ENCODE peak calls at places on chromosome 16, in seven cellular contexts. One of them, this sample, is unnamed.

GRCh38 chr16:52435573-52435972 is 111.4 kb downstream of the TOX3 start:
- DNase-seq in esophagus squamous epithelium: no peak
- DNase-seq in ovary: no peak
- DNase-seq in A549: no peak
- DNase-seq in heart left ventricle: no peak
- DNase-seq in lower leg skin: no peak
- DNase-seq in transverse colon: no peak
- DNase-seq in this sample: no peak

GRCh38 chr16:87762071-87762571 is 3.7 kb downstream of the KLHDC4 start:
- DNase-seq in transverse colon: no peak
- DNase-seq in lower leg skin: no peak
- DNase-seq in ovary: no peak
- DNase-seq in esophagus squamous epithelium: no peak
- DNase-seq in heart left ventricle: no peak
- DNase-seq in A549: no peak
- DNase-seq in this sample: no peak

GRCh38 chr16:12971216-12971615 is 69.8 kb downstream of the SHISA9 start:
- DNase-seq in lower leg skin: no peak
- DNase-seq in transverse colon: no peak
- DNase-seq in heart left ventricle: no peak
- DNase-seq in A549: peak
- DNase-seq in ovary: no peak
- DNase-seq in esophagus squamous epithelium: no peak
- DNase-seq in this sample: no peak

GRCh38 chr16:16014329-16015224 is 65.2 kb downstream of the ABCC1 start:
- DNase-seq in esophagus squamous epithelium: no peak
- DNase-seq in transverse colon: peak
- DNase-seq in A549: peak
- DNase-seq in ovary: peak
- DNase-seq in heart left ventricle: peak
- DNase-seq in lower leg skin: no peak
- DNase-seq in this sample: peak

GRCh38 chr16:86894168-86894567 is 315.8 kb downstream of the FOXL1 start:
- DNase-seq in A549: no peak
- DNase-seq in ovary: no peak
- DNase-seq in esophagus squamous epithelium: no peak
- DNase-seq in heart left ventricle: no peak
- DNase-seq in lower leg skin: no peak
- DNase-seq in transverse colon: no peak
- DNase-seq in this sample: no peak

GRCh38 chr16:89729863-89730574 is 8.7 kb downstream of the ZNF276 start:
- DNase-seq in A549: no peak
- DNase-seq in heart left ventricle: no peak
- DNase-seq in ovary: no peak
- DNase-seq in lower leg skin: no peak
- DNase-seq in esophagus squamous epithelium: no peak
- DNase-seq in transverse colon: no peak
- DNase-seq in this sample: no peak

GRCh38 chr16:3762080-3762750 is 44.9 kb upstream of the TRAP1 start:
- DNase-seq in transverse colon: no peak
- DNase-seq in ovary: no peak
- DNase-seq in lower leg skin: peak
- DNase-seq in esophagus squamous epithelium: no peak
- DNase-seq in A549: no peak
- DNase-seq in heart left ventricle: no peak
- DNase-seq in this sample: no peak

GRCh38 chr16:65044861-65045260 is 77.0 kb downstream of the CDH11 start:
- DNase-seq in lower leg skin: no peak
- DNase-seq in ovary: no peak
- DNase-seq in heart left ventricle: no peak
- DNase-seq in transverse colon: no peak
- DNase-seq in A549: no peak
- DNase-seq in esophagus squamous epithelium: no peak
- DNase-seq in this sample: no peak

GRCh38 chr16:69123894-69124293 is 8.5 kb downstream of the CHTF8 start:
- DNase-seq in heart left ventricle: peak
- DNase-seq in ovary: peak
- DNase-seq in A549: peak
- DNase-seq in lower leg skin: peak
- DNase-seq in transverse colon: peak
- DNase-seq in esophagus squamous epithelium: no peak
- DNase-seq in this sample: no peak

GRCh38 chr16:25007284-25007984 is 7.7 kb downstream of the ARHGAP17 start:
- DNase-seq in esophagus squamous epithelium: no peak
- DNase-seq in A549: no peak
- DNase-seq in transverse colon: no peak
- DNase-seq in lower leg skin: no peak
- DNase-seq in heart left ventricle: no peak
- DNase-seq in ovary: no peak
- DNase-seq in this sample: no peak

GRCh38 chr16:72821551-72821950 is 226.4 kb downstream of the ZFHX3 start:
- DNase-seq in ovary: no peak
- DNase-seq in lower leg skin: no peak
- DNase-seq in esophagus squamous epithelium: no peak
- DNase-seq in transverse colon: no peak
- DNase-seq in heart left ventricle: no peak
- DNase-seq in A549: no peak
- DNase-seq in this sample: no peak

GRCh38 chr16:75385507-75386152 is 47.7 kb downstream of the CFDP1 start:
- DNase-seq in heart left ventricle: no peak
- DNase-seq in A549: peak
- DNase-seq in transverse colon: no peak
- DNase-seq in ovary: no peak
- DNase-seq in esophagus squamous epithelium: no peak
- DNase-seq in lower leg skin: no peak
- DNase-seq in this sample: no peak

GRCh38 chr16:48133455-48134226 is 22.2 kb downstream of the ABCC12 start:
- DNase-seq in esophagus squamous epithelium: no peak
- DNase-seq in A549: no peak
- DNase-seq in ovary: no peak
- DNase-seq in heart left ventricle: no peak
- DNase-seq in lower leg skin: no peak
- DNase-seq in transverse colon: no peak
- DNase-seq in this sample: no peak

GRCh38 chr16:82034981-82035612 is at the start of gene HSD17B2:
- DNase-seq in esophagus squamous epithelium: no peak
- DNase-seq in lower leg skin: no peak
- DNase-seq in heart left ventricle: no peak
- DNase-seq in ovary: no peak
- DNase-seq in transverse colon: peak
- DNase-seq in A549: peak
- DNase-seq in this sample: no peak

GRCh38 chr16:89289428-89290395 is 72.2 kb downstream of the ZNF778 start:
- DNase-seq in heart left ventricle: peak
- DNase-seq in esophagus squamous epithelium: no peak
- DNase-seq in transverse colon: peak
- DNase-seq in A549: peak
- DNase-seq in ovary: peak
- DNase-seq in lower leg skin: no peak
- DNase-seq in this sample: peak

GRCh38 chr16:10191096-10191495 is 8.9 kb upstream of the GRIN2A start:
- DNase-seq in ovary: no peak
- DNase-seq in transverse colon: no peak
- DNase-seq in esophagus squamous epithelium: no peak
- DNase-seq in heart left ventricle: no peak
- DNase-seq in A549: no peak
- DNase-seq in lower leg skin: no peak
- DNase-seq in this sample: no peak

GRCh38 chr16:89199241-89200123 is 855 bp downstream of the SLC22A31 start:
- DNase-seq in A549: no peak
- DNase-seq in lower leg skin: no peak
- DNase-seq in esophagus squamous epithelium: no peak
- DNase-seq in ovary: no peak
- DNase-seq in transverse colon: no peak
- DNase-seq in heart left ventricle: no peak
- DNase-seq in this sample: no peak

GRCh38 chr16:11639925-11640899 is 28.0 kb upstream of the SNN start:
- DNase-seq in esophagus squamous epithelium: no peak
- DNase-seq in heart left ventricle: peak
- DNase-seq in transverse colon: peak
- DNase-seq in ovary: peak
- DNase-seq in A549: peak
- DNase-seq in lower leg skin: peak
- DNase-seq in this sample: peak

DNA sequence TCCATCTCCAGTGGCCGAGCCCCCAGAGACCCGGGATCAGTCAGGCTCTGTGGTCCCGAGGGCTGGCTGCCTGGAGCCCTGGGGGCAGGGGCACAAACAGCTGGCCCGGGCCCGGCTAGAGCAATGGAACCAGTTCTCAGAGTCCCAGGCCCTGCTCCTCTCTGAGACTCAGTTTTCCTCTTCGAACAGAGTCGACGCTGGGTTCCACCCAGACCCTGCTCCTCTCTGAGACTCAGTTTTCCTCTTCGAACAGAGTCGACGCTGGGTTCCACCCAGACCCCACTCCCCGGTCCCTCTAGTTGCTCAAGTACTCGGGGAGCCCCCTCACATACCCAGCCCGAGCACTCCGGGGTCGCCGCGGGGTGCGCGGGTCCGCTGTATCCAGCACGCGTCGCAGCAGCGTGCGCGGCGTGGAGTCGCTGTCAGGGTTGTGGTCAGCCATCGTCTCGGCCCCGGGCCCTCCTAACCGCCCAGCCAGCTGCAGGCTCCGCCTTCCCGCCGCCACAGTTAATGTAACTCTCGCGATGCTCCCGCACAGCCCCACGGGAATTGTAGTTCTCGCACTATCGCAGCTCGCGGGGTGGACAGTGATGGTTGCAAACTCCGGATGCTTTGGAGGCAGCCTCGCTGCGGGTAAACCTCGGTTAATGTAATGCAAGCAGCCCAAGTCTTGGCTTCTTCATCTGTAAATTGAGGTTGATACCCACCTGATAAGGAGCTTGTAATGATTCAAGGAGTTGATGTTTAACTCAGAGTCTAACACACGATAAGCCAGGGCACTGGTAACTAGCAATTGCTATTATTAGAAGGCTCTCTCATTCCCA is 8.5 kb upstream of the THAP11 start:
- DNase-seq in heart left ventricle: peak
- DNase-seq in ovary: peak
- DNase-seq in esophagus squamous epithelium: peak
- DNase-seq in lower leg skin: peak
- DNase-seq in A549: peak
- DNase-seq in transverse colon: peak
- DNase-seq in this sample: peak
- TF ChIP-seq POLR2A in heart left ventricle: peak
- TF ChIP-seq POLR2A in ovary: peak
- TF ChIP-seq POLR2A in esophagus squamous epithelium: peak
- TF ChIP-seq POLR2A in lower leg skin: no peak
- TF ChIP-seq POLR2A in A549: peak
- TF ChIP-seq POLR2A in transverse colon: peak
- TF ChIP-seq POLR2A in this sample: peak

DNA sequence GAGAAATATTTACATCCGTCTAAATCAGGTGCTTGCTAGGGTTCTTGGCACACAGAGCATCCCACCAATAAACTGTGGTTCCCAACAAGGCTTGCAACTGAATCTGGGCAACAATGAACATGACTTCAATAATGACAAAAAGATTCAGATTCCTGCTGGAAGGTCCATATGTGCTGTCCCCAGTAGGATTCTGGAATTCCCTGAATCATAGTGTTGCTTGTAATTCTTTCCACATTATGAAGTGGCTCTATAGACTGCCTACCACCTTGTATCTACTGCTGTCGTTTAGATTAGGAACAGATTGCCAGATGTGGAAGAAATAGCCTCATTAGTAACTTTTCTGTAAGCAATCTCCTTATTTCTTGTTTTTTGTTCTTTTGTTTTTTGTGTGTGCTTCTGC is 265.9 kb downstream of the WWOX start:
- DNase-seq in A549: no peak
- DNase-seq in heart left ventricle: no peak
- DNase-seq in transverse colon: no peak
- DNase-seq in lower leg skin: no peak
- DNase-seq in ovary: no peak
- DNase-seq in esophagus squamous epithelium: no peak
- DNase-seq in this sample: no peak
- H3K4me3 ChIP-seq in A549: no peak
- H3K4me3 ChIP-seq in heart left ventricle: no peak
- H3K4me3 ChIP-seq in transverse colon: no peak
- H3K4me3 ChIP-seq in lower leg skin: no peak
- H3K4me3 ChIP-seq in ovary: no peak
- H3K4me3 ChIP-seq in esophagus squamous epithelium: no peak
- H3K4me3 ChIP-seq in this sample: no peak

GRCh38 chr16:2452650-2453049 is 7.3 kb upstream of the TEDC2 start:
- DNase-seq in transverse colon: no peak
- DNase-seq in heart left ventricle: no peak
- DNase-seq in A549: no peak
- DNase-seq in ovary: no peak
- DNase-seq in lower leg skin: no peak
- DNase-seq in esophagus squamous epithelium: no peak
- DNase-seq in this sample: no peak
- TF ChIP-seq POLR2A in transverse colon: no peak
- TF ChIP-seq POLR2A in heart left ventricle: no peak
- TF ChIP-seq POLR2A in A549: no peak
- TF ChIP-seq POLR2A in ovary: no peak
- TF ChIP-seq POLR2A in lower leg skin: no peak
- TF ChIP-seq POLR2A in esophagus squamous epithelium: no peak
- TF ChIP-seq POLR2A in this sample: no peak

DNA sequence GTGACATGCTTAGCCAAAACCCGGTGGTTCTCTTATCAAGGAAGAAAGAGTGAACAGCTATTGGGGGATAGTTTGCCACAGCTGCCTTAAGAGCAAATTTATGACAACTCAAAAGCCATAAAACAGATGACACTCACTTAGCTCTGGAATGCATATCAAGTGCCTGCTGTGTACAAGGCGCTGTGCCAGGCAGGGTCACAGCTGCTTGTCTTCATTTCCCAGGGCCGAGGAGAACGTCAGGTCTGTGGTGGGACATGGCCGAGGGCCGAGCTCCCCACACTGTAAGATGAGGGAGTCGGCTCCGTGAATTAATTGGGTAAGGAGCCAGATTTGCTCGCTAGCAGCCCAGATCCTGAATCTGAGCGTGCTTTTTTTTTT is 14.0 kb downstream of the EEF2K start:
- DNase-seq in A549: no peak
- DNase-seq in ovary: peak
- DNase-seq in transverse colon: peak
- DNase-seq in heart left ventricle: peak
- DNase-seq in esophagus squamous epithelium: no peak
- DNase-seq in lower leg skin: no peak
- DNase-seq in this sample: no peak
- H3K4me3 ChIP-seq in A549: no peak
- H3K4me3 ChIP-seq in ovary: no peak
- H3K4me3 ChIP-seq in transverse colon: no peak
- H3K4me3 ChIP-seq in heart left ventricle: no peak
- H3K4me3 ChIP-seq in esophagus squamous epithelium: no peak
- H3K4me3 ChIP-seq in lower leg skin: no peak
- H3K4me3 ChIP-seq in this sample: no peak

DNA sequence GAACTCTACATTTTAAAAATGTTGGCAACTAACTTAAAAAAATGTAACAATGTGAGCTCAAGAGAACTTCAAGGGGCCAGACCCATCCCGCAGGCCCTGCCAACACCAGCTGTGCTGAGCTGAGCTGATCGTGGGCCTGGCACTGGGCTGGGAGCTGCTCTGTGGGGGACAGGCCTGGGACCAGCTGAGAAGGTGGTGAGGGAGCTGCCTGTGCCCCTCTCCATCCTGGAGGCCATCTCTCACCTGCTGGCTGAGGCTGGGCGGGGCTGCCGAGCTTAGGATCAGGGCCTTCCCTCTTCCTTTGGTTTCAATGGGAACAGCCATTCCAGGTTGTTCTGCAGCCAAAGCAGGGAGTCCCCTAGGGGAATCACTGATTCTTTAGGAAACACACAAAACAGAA is 58.2 kb downstream of the IL21R start:
- DNase-seq in transverse colon: no peak
- DNase-seq in lower leg skin: no peak
- DNase-seq in A549: no peak
- DNase-seq in ovary: no peak
- DNase-seq in heart left ventricle: no peak
- DNase-seq in esophagus squamous epithelium: no peak
- DNase-seq in this sample: no peak
- TF ChIP-seq POLR2A in transverse colon: no peak
- TF ChIP-seq POLR2A in lower leg skin: no peak
- TF ChIP-seq POLR2A in A549: no peak
- TF ChIP-seq POLR2A in ovary: no peak
- TF ChIP-seq POLR2A in heart left ventricle: no peak
- TF ChIP-seq POLR2A in esophagus squamous epithelium: no peak
- TF ChIP-seq POLR2A in this sample: no peak

This sample was measured in tibial nerve.